ENCODE peak calls at places on chromosomes 5 and 9, in eight cellular contexts. One of them, this sample, is unnamed.

GRCh38 chr5:159022178-159022556 is 77.5 kb downstream of the EBF1 start:
- DNase-seq in left ventricle myocardium inferior: peak; percentile 60
- DNase-seq in ovary: peak; percentile 48
- DNase-seq in right lobe of liver: no peak
- DNase-seq in CD4-positive, alpha-beta memory T cell: no peak
- DNase-seq in GM23248: peak; percentile 96
- DNase-seq in stomach: no peak
- DNase-seq in colonic mucosa: peak; percentile 28
- DNase-seq in this sample: peak; percentile 88

GRCh38 chr9:134783699-134784039 is 96.9 kb upstream of the FCN2 start:
- DNase-seq in right lobe of liver: no peak
- DNase-seq in CD4-positive, alpha-beta memory T cell: no peak
- DNase-seq in colonic mucosa: no peak
- DNase-seq in left ventricle myocardium inferior: peak; percentile 53
- DNase-seq in ovary: peak; percentile 47
- DNase-seq in stomach: no peak
- DNase-seq in GM23248: peak; percentile 47
- DNase-seq in this sample: no peak

GRCh38 chr5:170597109-170597741 is 93.4 kb downstream of the KCNIP1 start:
- DNase-seq in GM23248: peak; percentile 96
- DNase-seq in stomach: no peak
- DNase-seq in ovary: no peak
- DNase-seq in colonic mucosa: no peak
- DNase-seq in right lobe of liver: no peak
- DNase-seq in CD4-positive, alpha-beta memory T cell: no peak
- DNase-seq in left ventricle myocardium inferior: no peak
- DNase-seq in this sample: no peak

GRCh38 chr5:143376911-143377838 is 26.3 kb downstream of the NR3C1 start:
- DNase-seq in stomach: no peak
- DNase-seq in ovary: no peak
- DNase-seq in right lobe of liver: no peak
- DNase-seq in colonic mucosa: no peak
- DNase-seq in GM23248: peak; percentile 59
- DNase-seq in CD4-positive, alpha-beta memory T cell: no peak
- DNase-seq in left ventricle myocardium inferior: no peak
- DNase-seq in this sample: peak; percentile 30

GRCh38 chr5:160318409-160318808 is 6.0 kb upstream of the CCNJL start:
- DNase-seq in GM23248: no peak
- DNase-seq in ovary: no peak
- DNase-seq in left ventricle myocardium inferior: no peak
- DNase-seq in stomach: no peak
- DNase-seq in CD4-positive, alpha-beta memory T cell: no peak
- DNase-seq in colonic mucosa: no peak
- DNase-seq in right lobe of liver: no peak
- DNase-seq in this sample: no peak

GRCh38 chr9:116695441-116695840 is 8.3 kb downstream of the TRIM32 start:
- DNase-seq in CD4-positive, alpha-beta memory T cell: no peak
- DNase-seq in stomach: no peak
- DNase-seq in ovary: no peak
- DNase-seq in left ventricle myocardium inferior: no peak
- DNase-seq in GM23248: no peak
- DNase-seq in right lobe of liver: no peak
- DNase-seq in colonic mucosa: no peak
- DNase-seq in this sample: no peak

GRCh38 chr5:43661102-43661501 is 58.1 kb downstream of the NNT start:
- DNase-seq in CD4-positive, alpha-beta memory T cell: no peak
- DNase-seq in stomach: no peak
- DNase-seq in left ventricle myocardium inferior: no peak
- DNase-seq in GM23248: peak; percentile 71
- DNase-seq in ovary: peak; percentile 21
- DNase-seq in colonic mucosa: no peak
- DNase-seq in right lobe of liver: no peak
- DNase-seq in this sample: peak; percentile 61

GRCh38 chr5:123035320-123035949 is 1.1 kb downstream of the PPIC start:
- DNase-seq in right lobe of liver: peak; percentile 52
- DNase-seq in stomach: peak; percentile 38
- DNase-seq in CD4-positive, alpha-beta memory T cell: no peak
- DNase-seq in ovary: peak; percentile 30
- DNase-seq in left ventricle myocardium inferior: peak; percentile 33
- DNase-seq in GM23248: peak; percentile 81
- DNase-seq in colonic mucosa: peak; percentile 70
- DNase-seq in this sample: peak; percentile 64

GRCh38 chr9:113427629-113428028 is 17.1 kb downstream of the C9orf43 start:
- DNase-seq in GM23248: peak; percentile 71
- DNase-seq in colonic mucosa: no peak
- DNase-seq in stomach: no peak
- DNase-seq in CD4-positive, alpha-beta memory T cell: no peak
- DNase-seq in right lobe of liver: no peak
- DNase-seq in left ventricle myocardium inferior: no peak
- DNase-seq in ovary: no peak
- DNase-seq in this sample: no peak

GRCh38 chr5:112154940-112155686 is 264.0 kb downstream of the EPB41L4A start:
- DNase-seq in right lobe of liver: no peak
- DNase-seq in colonic mucosa: no peak
- DNase-seq in CD4-positive, alpha-beta memory T cell: no peak
- DNase-seq in GM23248: peak; percentile 90
- DNase-seq in ovary: no peak
- DNase-seq in stomach: no peak
- DNase-seq in left ventricle myocardium inferior: no peak
- DNase-seq in this sample: no peak

GRCh38 chr5:83095973-83096539 is 18.7 kb downstream of the XRCC4 start:
- DNase-seq in left ventricle myocardium inferior: no peak
- DNase-seq in ovary: no peak
- DNase-seq in CD4-positive, alpha-beta memory T cell: no peak
- DNase-seq in GM23248: peak; percentile 94
- DNase-seq in right lobe of liver: no peak
- DNase-seq in colonic mucosa: no peak
- DNase-seq in stomach: no peak
- DNase-seq in this sample: no peak

GRCh38 chr5:180809403-180810209 is 7.0 kb upstream of the MGAT1 start:
- DNase-seq in right lobe of liver: peak; percentile 92
- DNase-seq in ovary: peak; percentile 95
- DNase-seq in CD4-positive, alpha-beta memory T cell: peak; percentile 96
- DNase-seq in stomach: peak; percentile 91
- DNase-seq in GM23248: peak; percentile 95
- DNase-seq in colonic mucosa: peak; percentile 92
- DNase-seq in left ventricle myocardium inferior: peak; percentile 91
- DNase-seq in this sample: peak; percentile 93

GRCh38 chr5:131224387-131225191 is 39.3 kb upstream of the CDC42SE2 start:
- DNase-seq in CD4-positive, alpha-beta memory T cell: peak; percentile 43
- DNase-seq in right lobe of liver: peak; percentile 55
- DNase-seq in colonic mucosa: peak; percentile 46
- DNase-seq in stomach: no peak
- DNase-seq in GM23248: no peak
- DNase-seq in left ventricle myocardium inferior: peak; percentile 26
- DNase-seq in ovary: no peak
- DNase-seq in this sample: no peak

GRCh38 chr5:106862450-106863193 is 808.1 kb downstream of the EFNA5 start:
- DNase-seq in right lobe of liver: no peak
- DNase-seq in CD4-positive, alpha-beta memory T cell: no peak
- DNase-seq in stomach: no peak
- DNase-seq in ovary: no peak
- DNase-seq in colonic mucosa: no peak
- DNase-seq in GM23248: no peak
- DNase-seq in left ventricle myocardium inferior: no peak
- DNase-seq in this sample: peak; percentile 17

GRCh38 chr5:61184708-61185107 is 22.4 kb upstream of the SMIM15 start:
- DNase-seq in right lobe of liver: no peak
- DNase-seq in CD4-positive, alpha-beta memory T cell: no peak
- DNase-seq in colonic mucosa: no peak
- DNase-seq in ovary: no peak
- DNase-seq in stomach: no peak
- DNase-seq in left ventricle myocardium inferior: no peak
- DNase-seq in GM23248: peak; percentile 33
- DNase-seq in this sample: no peak

GRCh38 chr9:20823051-20823450 is 139.0 kb downstream of the FOCAD start:
- DNase-seq in GM23248: peak; percentile 39
- DNase-seq in left ventricle myocardium inferior: no peak
- DNase-seq in right lobe of liver: no peak
- DNase-seq in colonic mucosa: no peak
- DNase-seq in stomach: no peak
- DNase-seq in CD4-positive, alpha-beta memory T cell: no peak
- DNase-seq in ovary: no peak
- DNase-seq in this sample: peak; percentile 25

GRCh38 chr5:119527346-119527745 is 75.0 kb downstream of the HSD17B4 start:
- DNase-seq in ovary: no peak
- DNase-seq in colonic mucosa: no peak
- DNase-seq in GM23248: peak; percentile 11
- DNase-seq in left ventricle myocardium inferior: no peak
- DNase-seq in stomach: no peak
- DNase-seq in CD4-positive, alpha-beta memory T cell: no peak
- DNase-seq in right lobe of liver: no peak
- DNase-seq in this sample: no peak

GRCh38 chr5:138653502-138653901 is 78.3 kb upstream of the HSPA9 start:
- DNase-seq in colonic mucosa: no peak
- DNase-seq in right lobe of liver: no peak
- DNase-seq in CD4-positive, alpha-beta memory T cell: no peak
- DNase-seq in ovary: no peak
- DNase-seq in GM23248: peak; percentile 44
- DNase-seq in left ventricle myocardium inferior: no peak
- DNase-seq in stomach: peak; percentile 27
- DNase-seq in this sample: peak; percentile 38

GRCh38 chr5:179815491-179816249 is 5.0 kb upstream of the SQSTM1 start:
- DNase-seq in stomach: no peak
- DNase-seq in GM23248: no peak
- DNase-seq in left ventricle myocardium inferior: no peak
- DNase-seq in CD4-positive, alpha-beta memory T cell: peak; percentile 22
- DNase-seq in right lobe of liver: no peak
- DNase-seq in colonic mucosa: no peak
- DNase-seq in ovary: peak; percentile 37
- DNase-seq in this sample: no peak

GRCh38 chr9:102124465-102124864 is 386.0 kb upstream of the GRIN3A start:
- DNase-seq in ovary: no peak
- DNase-seq in CD4-positive, alpha-beta memory T cell: no peak
- DNase-seq in left ventricle myocardium inferior: no peak
- DNase-seq in stomach: no peak
- DNase-seq in right lobe of liver: no peak
- DNase-seq in GM23248: no peak
- DNase-seq in colonic mucosa: no peak
- DNase-seq in this sample: no peak

GRCh38 chr9:133371261-133371711 is 4.6 kb downstream of the SURF4 start:
- DNase-seq in left ventricle myocardium inferior: no peak
- DNase-seq in CD4-positive, alpha-beta memory T cell: peak; percentile 92
- DNase-seq in ovary: no peak
- DNase-seq in GM23248: peak; percentile 47
- DNase-seq in colonic mucosa: no peak
- DNase-seq in stomach: no peak
- DNase-seq in right lobe of liver: no peak
- DNase-seq in this sample: no peak

GRCh38 chr5:1544294-1545010 is 20.7 kb upstream of the LPCAT1 start:
- DNase-seq in GM23248: peak; percentile 12
- DNase-seq in stomach: no peak
- DNase-seq in CD4-positive, alpha-beta memory T cell: no peak
- DNase-seq in right lobe of liver: peak; percentile 25
- DNase-seq in left ventricle myocardium inferior: no peak
- DNase-seq in colonic mucosa: peak; percentile 13
- DNase-seq in ovary: no peak
- DNase-seq in this sample: no peak
- H3K27ac ChIP-seq in GM23248: peak overlapping the region; percentile 39
- H3K27ac ChIP-seq in stomach: no peak overlapping the region
- H3K27ac ChIP-seq in CD4-positive, alpha-beta memory T cell: no peak overlapping the region
- H3K27ac ChIP-seq in right lobe of liver: no peak overlapping the region
- H3K27ac ChIP-seq in left ventricle myocardium inferior: no peak overlapping the region
- H3K27ac ChIP-seq in colonic mucosa: no peak overlapping the region
- H3K27ac ChIP-seq in ovary: no peak overlapping the region
- H3K27ac ChIP-seq in this sample: no peak overlapping the region

DNA sequence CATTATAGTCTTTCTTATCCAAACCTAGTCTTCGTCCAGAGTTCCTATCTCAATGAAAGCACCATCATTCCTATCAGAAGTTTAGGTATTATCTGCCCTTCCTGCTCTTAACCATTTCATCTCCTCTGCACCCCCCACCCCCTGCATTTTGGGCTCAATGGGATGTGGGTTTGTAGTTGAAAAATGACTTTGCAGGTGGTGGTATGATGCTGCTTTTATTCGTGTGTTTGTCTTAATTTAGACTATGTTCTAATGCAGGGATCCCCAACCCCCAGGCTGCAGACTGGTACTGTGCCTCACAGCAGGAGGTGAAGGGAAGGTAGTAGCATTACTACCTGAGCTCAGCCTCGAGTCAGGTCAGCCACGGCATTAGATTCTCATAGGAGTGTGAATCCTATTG is 49.4 kb upstream of the ZNF608 start:
- DNase-seq in CD4-positive, alpha-beta memory T cell: no peak
- DNase-seq in left ventricle myocardium inferior: no peak
- DNase-seq in ovary: no peak
- DNase-seq in GM23248: no peak
- DNase-seq in right lobe of liver: no peak
- DNase-seq in colonic mucosa: no peak
- DNase-seq in stomach: no peak
- DNase-seq in this sample: no peak
- H3K4me3 ChIP-seq in CD4-positive, alpha-beta memory T cell: no peak overlapping the region
- H3K4me3 ChIP-seq in left ventricle myocardium inferior: no peak overlapping the region
- H3K4me3 ChIP-seq in ovary: no peak overlapping the region
- H3K4me3 ChIP-seq in GM23248: no peak overlapping the region
- H3K4me3 ChIP-seq in right lobe of liver: no peak overlapping the region
- H3K4me3 ChIP-seq in colonic mucosa: no peak overlapping the region
- H3K4me3 ChIP-seq in stomach: no peak overlapping the region
- H3K4me3 ChIP-seq in this sample: no peak overlapping the region

DNA sequence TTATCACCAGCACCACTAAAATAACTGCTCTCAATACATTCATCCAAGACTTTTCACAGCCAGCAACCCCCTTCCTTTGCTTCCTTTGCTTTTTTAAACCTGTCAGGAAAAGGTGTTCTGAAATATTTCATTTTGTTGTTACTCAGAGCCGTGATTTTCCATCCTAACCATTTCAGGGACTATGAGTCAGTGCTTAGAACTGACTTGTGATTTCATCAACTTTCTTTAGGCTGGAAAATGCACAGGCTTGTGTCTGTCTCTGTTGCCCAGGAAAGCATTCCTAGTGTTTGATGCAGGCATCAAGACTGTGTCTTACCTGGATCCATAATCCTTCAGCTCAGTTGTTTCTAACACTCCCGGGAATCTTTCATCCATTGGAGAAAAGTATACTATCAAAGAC is 805.6 kb downstream of the BRINP1 start:
- DNase-seq in right lobe of liver: no peak
- DNase-seq in ovary: no peak
- DNase-seq in colonic mucosa: no peak
- DNase-seq in stomach: no peak
- DNase-seq in CD4-positive, alpha-beta memory T cell: no peak
- DNase-seq in left ventricle myocardium inferior: no peak
- DNase-seq in GM23248: peak; percentile 81
- DNase-seq in this sample: no peak
- H3K9me3 ChIP-seq in right lobe of liver: no peaks in the 10 kb centered on the region
- H3K9me3 ChIP-seq in ovary: no peaks in the 10 kb centered on the region
- H3K9me3 ChIP-seq in colonic mucosa: no peaks in the 10 kb centered on the region
- H3K9me3 ChIP-seq in stomach: no peaks in the 10 kb centered on the region
- H3K9me3 ChIP-seq in CD4-positive, alpha-beta memory T cell: no peaks in the 10 kb centered on the region
- H3K9me3 ChIP-seq in left ventricle myocardium inferior: no peaks in the 10 kb centered on the region
- H3K9me3 ChIP-seq in GM23248: no peaks in the 10 kb centered on the region
- H3K9me3 ChIP-seq in this sample: no peaks in the 10 kb centered on the region

DNA sequence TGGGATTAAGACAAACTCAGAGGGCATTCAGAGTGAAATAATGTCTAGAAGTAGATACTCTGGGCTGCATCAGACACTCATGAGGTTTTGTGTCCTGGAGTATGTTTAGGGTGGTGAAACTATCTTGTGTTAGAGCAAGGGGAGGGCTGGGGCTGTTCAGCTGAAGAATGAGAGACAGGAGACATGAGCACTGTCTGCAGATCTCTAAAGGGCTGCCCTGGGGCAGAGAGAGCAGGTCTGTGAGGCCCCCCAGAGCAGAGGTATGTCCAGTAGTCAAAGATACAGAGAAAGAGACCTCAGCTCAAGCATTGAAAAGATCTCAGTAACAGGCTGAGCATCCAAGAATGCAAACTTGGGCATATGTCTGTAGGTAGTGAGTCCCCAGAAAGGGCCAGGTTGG is 45.9 kb upstream of the SHB start:
- DNase-seq in left ventricle myocardium inferior: no peak
- DNase-seq in right lobe of liver: no peak
- DNase-seq in colonic mucosa: no peak
- DNase-seq in GM23248: no peak
- DNase-seq in ovary: no peak
- DNase-seq in stomach: no peak
- DNase-seq in CD4-positive, alpha-beta memory T cell: no peak
- DNase-seq in this sample: no peak
- H3K27ac ChIP-seq in left ventricle myocardium inferior: no peak overlapping the region
- H3K27ac ChIP-seq in right lobe of liver: no peak overlapping the region
- H3K27ac ChIP-seq in colonic mucosa: no peak overlapping the region
- H3K27ac ChIP-seq in GM23248: no peak overlapping the region
- H3K27ac ChIP-seq in ovary: no peak overlapping the region
- H3K27ac ChIP-seq in stomach: no peak overlapping the region
- H3K27ac ChIP-seq in CD4-positive, alpha-beta memory T cell: no peak overlapping the region
- H3K27ac ChIP-seq in this sample: no peak overlapping the region